ENCODE peak calls at places on chromosome 10, in seven cellular contexts. K is foreskin fibroblast, E is transverse colon, P is neuronal stem cell, B is mammary epithelial cell, G is bronchial epithelial cell, N is heart right ventricle. Z is an unnamed sample.

GRCh38 chr10:15068802-15069201 is 19.8 kb downstream of the ACBD7 start:
- DNase-seq in K (peak), E (no peak), P (no peak), B (peak), G (peak), N (no peak), Z (no peak)

GRCh38 chr10:88500656-88501055 is 82.5 kb downstream of the RNLS start:
- DNase-seq in K (no peak), E (no peak), P (no peak), B (no peak), G (peak), N (no peak), Z (no peak)

GRCh38 chr10:14579405-14579804 is 195.3 kb downstream of the FAM107B start:
- DNase-seq in K (peak), E (no peak), P (no peak), B (no peak), G (no peak), N (no peak), Z (no peak)

GRCh38 chr10:130812381-130813148 is 499.0 kb downstream of the TCERG1L start:
- DNase-seq in K (no peak), E (no peak), P (no peak), B (no peak), G (no peak), N (no peak), Z (no peak)

GRCh38 chr10:28250782-28251181 is 52.1 kb downstream of the MPP7 start:
- DNase-seq in K (no peak), E (no peak), P (no peak), B (peak), G (peak), N (no peak), Z (no peak)

GRCh38 chr10:121339136-121339535 is 259.1 kb downstream of the FGFR2 start:
- DNase-seq in K (no peak), E (no peak), P (no peak), B (no peak), G (no peak), N (no peak), Z (no peak)

GRCh38 chr10:128274938-128275337 is 148.7 kb upstream of the MKI67 start:
- DNase-seq in K (no peak), E (no peak), P (no peak), B (no peak), G (no peak), N (peak), Z (no peak)

GRCh38 chr10:1180071-1180730 is 124.0 kb downstream of the WDR37 start:
- DNase-seq in K (no peak), E (no peak), P (no peak), B (no peak), G (no peak), N (no peak), Z (no peak)

GRCh38 chr10:43444313-43444712 is 7.4 kb downstream of the ZNF487 start:
- DNase-seq in K (no peak), E (no peak), P (no peak), B (no peak), G (no peak), N (no peak), Z (no peak)

GRCh38 chr10:114479307-114479706 is 75.0 kb upstream of the AFAP1L2 start:
- DNase-seq in K (no peak), E (no peak), P (no peak), B (no peak), G (no peak), N (peak), Z (no peak)

GRCh38 chr10:43050011-43050410 is 26.9 kb upstream of the RET start:
- DNase-seq in K (no peak), E (no peak), P (no peak), B (no peak), G (no peak), N (no peak), Z (no peak)

GRCh38 chr10:27388761-27389399 is 115.2 kb upstream of the RAB18 start:
- DNase-seq in K (no peak), E (no peak), P (no peak), B (no peak), G (peak), N (no peak), Z (no peak)

GRCh38 chr10:1292611-1293021 is 236.4 kb downstream of the WDR37 start:
- DNase-seq in K (no peak), E (no peak), P (no peak), B (no peak), G (no peak), N (no peak), Z (no peak)

GRCh38 chr10:86310291-86310690 is 56.3 kb downstream of the GRID1 start:
- DNase-seq in K (no peak), E (no peak), P (no peak), B (no peak), G (no peak), N (no peak), Z (no peak)

GRCh38 chr10:46310143-46310514 is 23.3 kb downstream of the ANTXRL start:
- DNase-seq in K (no peak), E (no peak), P (no peak), B (no peak), G (no peak), N (no peak), Z (no peak)

GRCh38 chr10:78180306-78180705 is 146.6 kb downstream of the RPS24 start:
- DNase-seq in K (no peak), E (no peak), P (no peak), B (no peak), G (no peak), N (no peak), Z (no peak)

GRCh38 chr10:130924138-130924819 is 387.2 kb downstream of the TCERG1L start:
- DNase-seq in K (no peak), E (no peak), P (peak), B (no peak), G (no peak), N (no peak), Z (no peak)

GRCh38 chr10:42995537-42995936 is 81.3 kb upstream of the RET start:
- DNase-seq in K (no peak), E (no peak), P (no peak), B (no peak), G (no peak), N (no peak), Z (no peak)

GRCh38 chr10:119441151-119441821 is 101.2 kb downstream of the RGS10 start:
- DNase-seq in K (peak), E (no peak), P (no peak), B (peak), G (no peak), N (peak), Z (no peak)

GRCh38 chr10:112435013-112435619 is 11.6 kb downstream of the ZDHHC6 start:
- DNase-seq in K (no peak), E (no peak), P (no peak), B (peak), G (peak), N (no peak), Z (no peak)

GRCh38 chr10:34581871-34582532 is 233.1 kb downstream of the PARD3 start:
- DNase-seq in K (no peak), E (no peak), P (no peak), B (peak), G (peak), N (no peak), Z (no peak)

GRCh38 chr10:98168147-98168546 is 33.7 kb downstream of the R3HCC1L start:
- DNase-seq in K (no peak), E (no peak), P (no peak), B (no peak), G (no peak), N (no peak), Z (no peak)
- H3K4me3 ChIP-seq in K (no peak), E (no peak), P (no peak), B (no peak), G (no peak), N (no peak), Z (no peak)

GRCh38 chr10:102504976-102505300 is 1.2 kb downstream of the SUFU start:
- DNase-seq in K (no peak), E (no peak), P (no peak), B (no peak), G (no peak), N (no peak), Z (no peak)
- H3K4me3 ChIP-seq in K (peak), E (no peak), P (peak), B (peak), G (peak), N (peak), Z (peak)

GRCh38 chr10:96664563-96664962 is 55.8 kb downstream of the PIK3AP1 start:
- DNase-seq in K (no peak), E (no peak), P (no peak), B (no peak), G (no peak), N (no peak), Z (no peak)

GRCh38 chr10:96663794-96664193 is 56.5 kb downstream of the PIK3AP1 start:
- DNase-seq in K (no peak), E (no peak), P (no peak), B (no peak), G (no peak), N (no peak), Z (no peak)

GRCh38 chr10:96666738-96667137 is 53.6 kb downstream of the PIK3AP1 start:
- DNase-seq in K (no peak), E (no peak), P (no peak), B (no peak), G (no peak), N (no peak), Z (no peak)

GRCh38 chr10:96667401-96667800 is 52.9 kb downstream of the PIK3AP1 start:
- DNase-seq in K (no peak), E (no peak), P (no peak), B (no peak), G (no peak), N (no peak), Z (no peak)

GRCh38 chr10:96665306-96665705 is 55.0 kb downstream of the PIK3AP1 start:
- DNase-seq in K (peak), E (no peak), P (no peak), B (no peak), G (peak), N (no peak), Z (no peak)
- H3K4me3 ChIP-seq in K (no peak), E (no peak), P (no peak), B (no peak), G (no peak), N (no peak), Z (no peak)

DNA sequence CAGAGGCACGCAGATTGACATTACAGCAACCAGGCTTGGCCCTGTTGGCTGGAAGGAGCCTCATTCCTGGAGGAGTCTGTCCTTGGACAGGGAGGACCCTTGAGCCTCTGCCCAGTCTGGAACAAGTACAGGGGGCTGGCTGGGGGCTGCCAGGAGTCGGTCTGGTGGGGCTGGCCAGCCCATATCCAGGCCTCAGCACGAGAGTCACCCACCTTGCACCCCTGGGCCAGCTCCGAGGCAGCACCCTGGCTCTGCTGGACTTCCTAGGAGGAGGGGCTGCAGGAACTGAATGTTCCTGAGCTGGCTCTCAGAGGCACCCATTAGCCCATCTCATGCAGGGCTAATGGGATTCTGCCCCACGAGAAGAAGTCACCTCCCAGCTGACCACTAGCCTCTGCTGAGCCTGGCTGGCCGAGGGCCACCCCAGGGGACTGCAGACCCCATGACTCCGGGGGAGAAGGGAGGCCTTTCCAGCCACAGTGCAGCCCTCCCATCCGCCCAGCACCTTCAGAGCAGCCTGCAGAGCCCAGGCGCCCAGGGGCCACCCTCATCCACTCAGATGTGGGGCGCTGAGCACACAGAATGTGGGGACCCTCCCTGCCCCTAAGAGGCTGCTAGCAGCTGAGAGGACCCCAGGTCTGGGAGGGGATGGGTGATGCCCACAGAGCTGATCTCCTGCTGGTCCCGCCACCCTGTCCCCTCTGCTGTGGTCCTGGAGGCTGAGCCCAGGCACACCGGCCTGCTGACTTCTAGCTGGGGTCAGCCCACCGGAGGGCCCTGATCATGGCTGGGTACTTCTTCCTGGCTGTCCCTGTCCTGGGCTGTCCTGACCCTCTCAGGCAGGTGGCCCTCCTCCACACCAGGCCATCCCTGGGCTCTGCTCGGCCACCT is 14.8 kb upstream of the INPP5A start:
- DNase-seq in K (no peak), E (peak), P (no peak), B (no peak), G (no peak), N (peak), Z (no peak)
- H3K4me3 ChIP-seq in K (no peak), E (no peak), P (no peak), B (no peak), G (no peak), N (no peak), Z (no peak)

DNA sequence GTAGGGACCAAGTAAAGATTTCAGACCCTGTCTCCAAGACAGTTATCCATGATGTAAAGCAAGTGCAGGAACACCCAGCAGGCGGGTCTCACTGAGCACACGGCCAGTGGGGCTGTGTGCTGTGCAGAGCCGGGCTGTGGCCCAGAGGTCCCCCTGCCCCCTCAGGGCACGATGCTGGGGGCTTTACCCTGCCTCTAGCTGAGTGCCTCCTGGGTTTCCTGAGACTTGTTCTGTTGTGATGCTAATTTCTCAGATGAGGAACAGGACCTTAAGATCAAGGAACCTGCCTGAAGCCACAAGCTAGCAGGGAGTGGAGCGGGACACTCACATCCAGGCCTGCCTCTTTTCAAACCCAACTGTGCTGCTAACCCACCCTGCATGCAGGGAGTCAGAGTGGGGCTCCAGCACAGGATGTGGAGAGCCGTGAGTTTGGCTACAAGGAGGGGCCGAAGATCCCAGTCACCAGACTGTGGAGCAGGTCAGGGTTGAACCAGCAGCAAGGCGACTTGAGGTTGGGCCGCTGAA is 76.1 kb upstream of the LYZL2 start:
- DNase-seq in K (no peak), E (no peak), P (no peak), B (no peak), G (no peak), N (no peak), Z (no peak)
- H3K4me3 ChIP-seq in K (no peak), E (no peak), P (no peak), B (no peak), G (no peak), N (no peak), Z (no peak)

DNA sequence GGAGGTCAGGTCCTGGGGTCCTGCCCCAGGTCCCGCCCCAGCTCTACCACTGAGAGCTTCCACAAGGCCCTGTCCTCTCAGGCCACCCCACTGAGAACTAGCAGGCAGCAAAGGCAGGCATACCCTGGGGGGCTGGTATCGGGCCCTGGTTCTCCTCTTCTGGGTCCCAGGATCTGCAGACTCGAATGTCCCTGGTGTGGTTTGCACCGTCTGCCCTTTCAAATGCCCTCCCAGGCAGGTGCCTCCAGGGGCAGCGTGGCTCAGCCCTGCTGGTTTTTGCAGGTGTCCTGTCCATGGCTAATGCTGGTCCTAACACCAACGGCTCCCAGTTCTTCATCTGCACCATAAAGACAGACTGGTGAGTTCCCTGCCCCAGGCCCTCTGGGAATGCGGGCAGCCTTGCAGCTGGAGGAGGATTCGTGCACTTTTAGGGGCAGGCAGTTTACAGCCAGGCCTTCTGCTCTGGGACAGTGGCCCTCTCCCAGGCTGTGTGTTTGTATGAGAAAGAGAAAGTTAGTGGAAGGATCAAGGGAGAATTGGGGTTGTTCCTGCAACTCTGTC is 4.8 kb downstream of the PPIF start:
- DNase-seq in K (no peak), E (no peak), P (no peak), B (no peak), G (no peak), N (no peak), Z (no peak)
- H3K4me3 ChIP-seq in K (no peak), E (no peak), P (no peak), B (no peak), G (no peak), N (no peak), Z (no peak)